ENCODE peak calls at places on chromosomes 16 and 17, in five cellular contexts. D, J, O, Y and Z are unnamed samples.

GRCh38 chr16:73142069-73142880 is 94.3 kb upstream of the ZFHX3 start:
- DNase-seq in D (no peak), J (peak; percentile 22), O (no peak), Y (no peak), Z (peak; percentile 46)

GRCh38 chr16:70682239-70683145 is 3.4 kb downstream of the MTSS2 start:
- DNase-seq in D (no peak), J (no peak), O (no peak), Y (no peak), Z (no peak)

GRCh38 chr17:72417627-72418026 is 296.8 kb downstream of the SOX9 start:
- DNase-seq in D (no peak), J (no peak), O (no peak), Y (no peak), Z (no peak)

GRCh38 chr17:2309338-2310143 is 5.8 kb downstream of the SRR start:
- DNase-seq in D (no peak), J (peak; percentile 40), O (no peak), Y (peak; percentile 66), Z (no peak)

GRCh38 chr17:3003401-3004149 is 59.8 kb downstream of the OR1D5 start:
- DNase-seq in D (no peak), J (peak; percentile 36), O (no peak), Y (no peak), Z (peak; percentile 67)

GRCh38 chr17:83068641-83069570 is 10.5 kb upstream of the METRNL start:
- DNase-seq in D (no peak), J (no peak), O (no peak), Y (no peak), Z (no peak)

GRCh38 chr17:63998721-63999679 is 849 bp downstream of the PRR29 start:
- DNase-seq in D (no peak), J (no peak), O (no peak), Y (no peak), Z (no peak)

GRCh38 chr16:11182381-11182780 is 73.6 kb downstream of the SOCS1 start:
- DNase-seq in D (no peak), J (no peak), O (no peak), Y (no peak), Z (no peak)

GRCh38 chr16:11506816-11507305 is 79.9 kb downstream of the LITAF start:
- DNase-seq in D (no peak), J (no peak), O (no peak), Y (no peak), Z (no peak)

GRCh38 chr17:72539981-72540897 is 419.4 kb downstream of the SOX9 start:
- DNase-seq in D (peak; percentile 60), J (peak; percentile 37), O (no peak), Y (peak; percentile 61), Z (peak; percentile 79)

GRCh38 chr17:18237461-18237860 is 12.0 kb downstream of the LLGL1 start:
- DNase-seq in D (no peak), J (no peak), O (no peak), Y (no peak), Z (no peak)

GRCh38 chr17:6205525-6205924 is 135.3 kb downstream of the WSCD1 start:
- DNase-seq in D (no peak), J (no peak), O (no peak), Y (no peak), Z (no peak)

GRCh38 chr17:38798614-38799500 is 499 bp downstream of the PIP4K2B start:
- DNase-seq in D (peak; percentile 61), J (peak; percentile 57), O (no peak), Y (peak; percentile 35), Z (peak; percentile 62)

GRCh38 chr16:12271006-12271405 is 294.5 kb downstream of the SNX29 start:
- DNase-seq in D (peak; percentile 68), J (no peak), O (peak; percentile 31), Y (peak; percentile 32), Z (no peak)

GRCh38 chr16:16045311-16045710 is 95.9 kb downstream of the ABCC1 start:
- DNase-seq in D (no peak), J (no peak), O (no peak), Y (no peak), Z (no peak)

GRCh38 chr16:6122401-6122800 is 1024.8 kb upstream of the EEF2KMT start:
- DNase-seq in D (peak; percentile 5), J (no peak), O (no peak), Y (no peak), Z (no peak)

GRCh38 chr17:44400226-44400847 is 10.9 kb upstream of the ITGA2B start:
- DNase-seq in D (peak; percentile 45), J (no peak), O (no peak), Y (peak; percentile 41), Z (no peak)

GRCh38 chr17:44396946-44397345 is 7.5 kb upstream of the ITGA2B start:
- DNase-seq in D (no peak), J (no peak), O (no peak), Y (no peak), Z (no peak)

GRCh38 chr17:44394833-44395232 is 5.4 kb upstream of the ITGA2B start:
- DNase-seq in D (no peak), J (no peak), O (no peak), Y (no peak), Z (no peak)

GRCh38 chr17:44398692-44399691 is 9.5 kb upstream of the ITGA2B start:
- DNase-seq in D (no peak), J (no peak), O (no peak), Y (peak; percentile 3), Z (no peak)

GRCh38 chr17:44397479-44398440 is 8.3 kb upstream of the ITGA2B start:
- DNase-seq in D (no peak), J (no peak), O (no peak), Y (no peak), Z (no peak)
- TF ChIP-seq POLR2A in D (peak; percentile 40), J (no peak), O (no peak), Y (no peak), Z (no peak)

DNA sequence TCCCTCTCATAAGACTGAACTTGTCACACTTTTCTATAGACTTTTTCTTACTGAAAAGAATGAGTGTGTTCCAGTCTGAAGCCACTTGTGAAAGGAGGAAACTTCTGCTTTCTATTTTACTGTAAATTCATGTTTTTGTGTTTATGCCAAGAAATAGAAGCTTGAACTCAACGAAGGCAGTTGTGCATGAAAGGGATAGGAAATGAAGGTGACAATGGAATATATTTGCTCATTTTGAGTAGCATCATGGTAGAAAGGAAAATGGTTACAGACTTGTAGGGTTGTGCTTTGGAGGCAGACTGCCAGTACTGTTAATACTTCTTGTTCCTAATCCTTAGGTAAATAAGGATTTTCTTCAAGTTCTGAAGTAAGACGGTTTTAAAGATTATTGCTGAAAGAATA is 8.1 kb downstream of the CLTC start:
- DNase-seq in D (no peak), J (no peak), O (no peak), Y (no peak), Z (no peak)
- H3K4me1 ChIP-seq in D (peaks cover 23% of the 10 kb centered on the region), J (peaks cover 93% of the 10 kb centered on the region), O (no peaks in the 10 kb centered on the region), Y (peaks cover 19% of the 10 kb centered on the region), Z (peaks cover 56% of the 10 kb centered on the region)

DNA sequence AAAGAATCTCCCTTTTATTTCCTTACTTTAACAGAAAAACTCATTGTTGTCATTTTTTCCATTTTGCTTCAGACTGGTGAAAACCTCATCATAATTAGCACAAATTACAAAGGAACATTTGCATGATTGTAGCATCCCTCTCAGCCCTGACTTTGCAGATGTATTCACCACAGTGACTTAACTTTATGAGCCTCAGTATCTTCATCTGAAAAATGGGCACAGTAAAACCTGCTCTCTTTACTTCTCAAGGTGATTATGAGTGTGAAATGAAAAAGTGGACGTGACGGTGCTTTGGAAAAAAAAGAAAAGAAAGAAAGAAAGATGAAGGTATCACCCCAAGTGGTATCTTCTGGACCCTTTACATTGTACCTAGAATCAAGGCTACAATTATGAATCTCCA is 193.4 kb upstream of the TOX3 start:
- DNase-seq in D (no peak), J (no peak), O (no peak), Y (no peak), Z (no peak)
- H3K27ac ChIP-seq in D (no peak overlapping the region), J (no peak overlapping the region), O (no peak overlapping the region), Y (no peak overlapping the region), Z (no peak overlapping the region)

GRCh38 chr17:31458829-31459228 is 67.4 kb downstream of the RAB11FIP4 start:
- DNase-seq in D (no peak), J (no peak), O (no peak), Y (no peak), Z (no peak)

GRCh38 chr17:31460226-31460721 is 68.8 kb downstream of the RAB11FIP4 start:
- DNase-seq in D (no peak), J (no peak), O (no peak), Y (no peak), Z (no peak)

GRCh38 chr17:31459716-31460115 is 68.2 kb downstream of the RAB11FIP4 start:
- DNase-seq in D (no peak), J (no peak), O (no peak), Y (no peak), Z (no peak)

GRCh38 chr17:31456814-31457213 is 65.3 kb downstream of the RAB11FIP4 start:
- DNase-seq in D (peak; percentile 23), J (no peak), O (no peak), Y (no peak), Z (no peak)

DNA sequence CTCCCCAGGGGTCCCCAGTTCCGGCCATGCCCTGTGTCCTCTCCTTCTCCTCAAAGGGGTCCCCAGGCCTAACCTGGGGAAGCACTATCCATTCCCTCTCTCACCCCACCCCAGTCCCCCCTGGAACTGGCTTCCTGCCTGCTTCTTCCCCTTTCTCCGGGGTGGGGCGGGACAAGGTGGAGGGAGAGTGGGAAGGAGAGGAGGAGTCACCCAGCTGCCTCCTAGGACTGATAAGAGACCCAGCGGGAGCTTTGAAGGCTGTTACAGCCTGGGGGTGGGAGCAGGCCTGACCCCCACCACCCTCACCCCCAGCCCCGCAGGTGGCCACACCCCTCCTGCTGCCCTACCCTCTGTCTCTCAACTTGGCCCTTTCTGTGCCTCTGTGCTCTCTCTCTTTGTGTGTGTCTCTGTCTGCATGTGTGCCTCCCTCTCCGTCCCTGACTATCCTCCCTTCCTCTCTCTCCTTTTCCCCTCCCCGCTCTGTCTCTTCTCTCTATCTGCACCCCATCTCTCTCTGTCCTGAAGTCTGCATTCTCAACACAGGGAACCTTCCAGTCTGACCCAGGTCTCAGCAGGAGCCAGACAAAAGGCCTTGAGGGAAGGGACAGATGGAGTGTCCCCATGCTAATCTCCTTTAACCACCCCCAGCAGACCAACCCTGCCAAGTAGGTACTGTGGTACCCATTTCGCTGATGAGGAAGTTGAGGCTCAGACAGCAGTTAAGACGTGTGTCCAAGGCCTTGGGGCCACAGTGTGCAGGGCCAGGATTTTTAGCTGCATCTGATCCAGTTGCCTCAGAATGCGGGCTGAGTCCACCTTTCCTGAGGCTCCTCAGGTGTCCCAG is 66.1 kb downstream of the RAB11FIP4 start:
- DNase-seq in D (peak; percentile 86), J (no peak), O (no peak), Y (no peak), Z (no peak)
- TF ChIP-seq POLR2A in D (no peak), J (no peak), O (no peak), Y (no peak), Z (no peak)

GRCh38 chr17:1001640-1002411 is 4.9 kb downstream of the TIMM22 start:
- DNase-seq in D (no peak), J (peak; percentile 67), O (no peak), Y (peak; percentile 75), Z (no peak)
- H3K4me1 ChIP-seq in D (peaks cover 33% of the 10 kb centered on the region), J (peaks cover 77% of the 10 kb centered on the region), O (peaks cover 3% of the 10 kb centered on the region), Y (peaks cover 50% of the 10 kb centered on the region), Z (peaks cover 32% of the 10 kb centered on the region)